ENCODE peak calls at places on chromosome 5, in ten cellular contexts. One of them, this sample, is unnamed.

GRCh38 chr5:139138790-139139189 is 59.4 kb downstream of the SIL1 start:
- DNase-seq in EH: peak; percentile 55
- DNase-seq in activated B cell treated with CpG ODN at 0.5 μM for 24 hours: no peak
- DNase-seq in stimulated activated CD8-positive, alpha-beta memory T cell treated with anti-CD3 and anti-CD28 coated beads, Interleukin-7, amount 100 ng/mL, for 1 hour: no peak
- DNase-seq in NCI-H1092: peak; percentile 58
- DNase-seq in stimulated activated CD4-positive, alpha-beta T cell treated with anti-CD3 and anti-CD28 coated beads, Interleukin-2, amount 100 ng/mL, for 48 hours: no peak
- DNase-seq in effector CD4-positive, alpha-beta T cell: no peak
- DNase-seq in MV-4-11: no peak
- DNase-seq in stimulated activated naive CD8-positive, alpha-beta T cell treated with anti-CD3 and anti-CD28 coated beads, Interleukin-15, amount 100 ng/mL, for 72 hours: no peak
- DNase-seq in GM12865: peak; percentile 12
- DNase-seq in this sample: no peak

GRCh38 chr5:143164557-143164956 is 238.9 kb downstream of the NR3C1 start:
- DNase-seq in EH: no peak
- DNase-seq in activated B cell treated with CpG ODN at 0.5 μM for 24 hours: no peak
- DNase-seq in stimulated activated CD8-positive, alpha-beta memory T cell treated with anti-CD3 and anti-CD28 coated beads, Interleukin-7, amount 100 ng/mL, for 1 hour: no peak
- DNase-seq in NCI-H1092: no peak
- DNase-seq in stimulated activated CD4-positive, alpha-beta T cell treated with anti-CD3 and anti-CD28 coated beads, Interleukin-2, amount 100 ng/mL, for 48 hours: no peak
- DNase-seq in effector CD4-positive, alpha-beta T cell: no peak
- DNase-seq in MV-4-11: no peak
- DNase-seq in stimulated activated naive CD8-positive, alpha-beta T cell treated with anti-CD3 and anti-CD28 coated beads, Interleukin-15, amount 100 ng/mL, for 72 hours: no peak
- DNase-seq in GM12865: peak; percentile 40
- DNase-seq in this sample: no peak

GRCh38 chr5:40364441-40364840 is 315.3 kb upstream of the PTGER4 start:
- DNase-seq in EH: no peak
- DNase-seq in activated B cell treated with CpG ODN at 0.5 μM for 24 hours: no peak
- DNase-seq in stimulated activated CD8-positive, alpha-beta memory T cell treated with anti-CD3 and anti-CD28 coated beads, Interleukin-7, amount 100 ng/mL, for 1 hour: no peak
- DNase-seq in NCI-H1092: no peak
- DNase-seq in stimulated activated CD4-positive, alpha-beta T cell treated with anti-CD3 and anti-CD28 coated beads, Interleukin-2, amount 100 ng/mL, for 48 hours: no peak
- DNase-seq in effector CD4-positive, alpha-beta T cell: no peak
- DNase-seq in MV-4-11: peak; percentile 90
- DNase-seq in stimulated activated naive CD8-positive, alpha-beta T cell treated with anti-CD3 and anti-CD28 coated beads, Interleukin-15, amount 100 ng/mL, for 72 hours: no peak
- DNase-seq in GM12865: no peak
- DNase-seq in this sample: no peak

GRCh38 chr5:20524956-20525529 is 537.0 kb upstream of the CDH18 start:
- DNase-seq in EH: no peak
- DNase-seq in activated B cell treated with CpG ODN at 0.5 μM for 24 hours: no peak
- DNase-seq in stimulated activated CD8-positive, alpha-beta memory T cell treated with anti-CD3 and anti-CD28 coated beads, Interleukin-7, amount 100 ng/mL, for 1 hour: no peak
- DNase-seq in NCI-H1092: no peak
- DNase-seq in stimulated activated CD4-positive, alpha-beta T cell treated with anti-CD3 and anti-CD28 coated beads, Interleukin-2, amount 100 ng/mL, for 48 hours: no peak
- DNase-seq in effector CD4-positive, alpha-beta T cell: no peak
- DNase-seq in MV-4-11: no peak
- DNase-seq in stimulated activated naive CD8-positive, alpha-beta T cell treated with anti-CD3 and anti-CD28 coated beads, Interleukin-15, amount 100 ng/mL, for 72 hours: no peak
- DNase-seq in GM12865: no peak
- DNase-seq in this sample: no peak

GRCh38 chr5:98773464-98774191 is at the start of gene RGMB:
- DNase-seq in EH: peak; percentile 100
- DNase-seq in activated B cell treated with CpG ODN at 0.5 μM for 24 hours: peak; percentile 83
- DNase-seq in stimulated activated CD8-positive, alpha-beta memory T cell treated with anti-CD3 and anti-CD28 coated beads, Interleukin-7, amount 100 ng/mL, for 1 hour: peak; percentile 64
- DNase-seq in NCI-H1092: peak; percentile 93
- DNase-seq in stimulated activated CD4-positive, alpha-beta T cell treated with anti-CD3 and anti-CD28 coated beads, Interleukin-2, amount 100 ng/mL, for 48 hours: peak; percentile 83
- DNase-seq in effector CD4-positive, alpha-beta T cell: peak; percentile 87
- DNase-seq in MV-4-11: peak; percentile 71
- DNase-seq in stimulated activated naive CD8-positive, alpha-beta T cell treated with anti-CD3 and anti-CD28 coated beads, Interleukin-15, amount 100 ng/mL, for 72 hours: peak; percentile 90
- DNase-seq in GM12865: peak; percentile 98
- DNase-seq in this sample: peak; percentile 96

GRCh38 chr5:125100342-125100741 is 353.9 kb upstream of the ZNF608 start:
- DNase-seq in EH: no peak
- DNase-seq in activated B cell treated with CpG ODN at 0.5 μM for 24 hours: no peak
- DNase-seq in stimulated activated CD8-positive, alpha-beta memory T cell treated with anti-CD3 and anti-CD28 coated beads, Interleukin-7, amount 100 ng/mL, for 1 hour: no peak
- DNase-seq in NCI-H1092: no peak
- DNase-seq in stimulated activated CD4-positive, alpha-beta T cell treated with anti-CD3 and anti-CD28 coated beads, Interleukin-2, amount 100 ng/mL, for 48 hours: no peak
- DNase-seq in effector CD4-positive, alpha-beta T cell: no peak
- DNase-seq in MV-4-11: no peak
- DNase-seq in stimulated activated naive CD8-positive, alpha-beta T cell treated with anti-CD3 and anti-CD28 coated beads, Interleukin-15, amount 100 ng/mL, for 72 hours: no peak
- DNase-seq in GM12865: no peak
- DNase-seq in this sample: no peak

GRCh38 chr5:57413145-57413544 is 69.5 kb downstream of the ACTBL2 start:
- DNase-seq in EH: no peak
- DNase-seq in activated B cell treated with CpG ODN at 0.5 μM for 24 hours: no peak
- DNase-seq in stimulated activated CD8-positive, alpha-beta memory T cell treated with anti-CD3 and anti-CD28 coated beads, Interleukin-7, amount 100 ng/mL, for 1 hour: no peak
- DNase-seq in NCI-H1092: no peak
- DNase-seq in stimulated activated CD4-positive, alpha-beta T cell treated with anti-CD3 and anti-CD28 coated beads, Interleukin-2, amount 100 ng/mL, for 48 hours: no peak
- DNase-seq in effector CD4-positive, alpha-beta T cell: no peak
- DNase-seq in MV-4-11: no peak
- DNase-seq in stimulated activated naive CD8-positive, alpha-beta T cell treated with anti-CD3 and anti-CD28 coated beads, Interleukin-15, amount 100 ng/mL, for 72 hours: no peak
- DNase-seq in GM12865: no peak
- DNase-seq in this sample: no peak

GRCh38 chr5:150358261-150359095 is 981 bp downstream of the TCOF1 start:
- DNase-seq in EH: peak; percentile 40
- DNase-seq in activated B cell treated with CpG ODN at 0.5 μM for 24 hours: no peak
- DNase-seq in stimulated activated CD8-positive, alpha-beta memory T cell treated with anti-CD3 and anti-CD28 coated beads, Interleukin-7, amount 100 ng/mL, for 1 hour: no peak
- DNase-seq in NCI-H1092: no peak
- DNase-seq in stimulated activated CD4-positive, alpha-beta T cell treated with anti-CD3 and anti-CD28 coated beads, Interleukin-2, amount 100 ng/mL, for 48 hours: no peak
- DNase-seq in effector CD4-positive, alpha-beta T cell: no peak
- DNase-seq in MV-4-11: peak; percentile 37
- DNase-seq in stimulated activated naive CD8-positive, alpha-beta T cell treated with anti-CD3 and anti-CD28 coated beads, Interleukin-15, amount 100 ng/mL, for 72 hours: no peak
- DNase-seq in GM12865: peak; percentile 44
- DNase-seq in this sample: no peak

GRCh38 chr5:141940695-141941271 is 17.1 kb downstream of the DELE1 start:
- DNase-seq in EH: peak; percentile 69
- DNase-seq in activated B cell treated with CpG ODN at 0.5 μM for 24 hours: no peak
- DNase-seq in stimulated activated CD8-positive, alpha-beta memory T cell treated with anti-CD3 and anti-CD28 coated beads, Interleukin-7, amount 100 ng/mL, for 1 hour: no peak
- DNase-seq in NCI-H1092: no peak
- DNase-seq in stimulated activated CD4-positive, alpha-beta T cell treated with anti-CD3 and anti-CD28 coated beads, Interleukin-2, amount 100 ng/mL, for 48 hours: no peak
- DNase-seq in effector CD4-positive, alpha-beta T cell: no peak
- DNase-seq in MV-4-11: peak; percentile 78
- DNase-seq in stimulated activated naive CD8-positive, alpha-beta T cell treated with anti-CD3 and anti-CD28 coated beads, Interleukin-15, amount 100 ng/mL, for 72 hours: no peak
- DNase-seq in GM12865: no peak
- DNase-seq in this sample: no peak

GRCh38 chr5:1052641-1053390 is 44.2 kb downstream of the NKD2 start:
- DNase-seq in EH: peak; percentile 7
- DNase-seq in activated B cell treated with CpG ODN at 0.5 μM for 24 hours: no peak
- DNase-seq in stimulated activated CD8-positive, alpha-beta memory T cell treated with anti-CD3 and anti-CD28 coated beads, Interleukin-7, amount 100 ng/mL, for 1 hour: no peak
- DNase-seq in NCI-H1092: no peak
- DNase-seq in stimulated activated CD4-positive, alpha-beta T cell treated with anti-CD3 and anti-CD28 coated beads, Interleukin-2, amount 100 ng/mL, for 48 hours: no peak
- DNase-seq in effector CD4-positive, alpha-beta T cell: no peak
- DNase-seq in MV-4-11: no peak
- DNase-seq in stimulated activated naive CD8-positive, alpha-beta T cell treated with anti-CD3 and anti-CD28 coated beads, Interleukin-15, amount 100 ng/mL, for 72 hours: no peak
- DNase-seq in GM12865: no peak
- DNase-seq in this sample: no peak

GRCh38 chr5:123549256-123549904 is 37.4 kb downstream of the CSNK1G3 start:
- DNase-seq in EH: no peak
- DNase-seq in activated B cell treated with CpG ODN at 0.5 μM for 24 hours: peak; percentile 42
- DNase-seq in stimulated activated CD8-positive, alpha-beta memory T cell treated with anti-CD3 and anti-CD28 coated beads, Interleukin-7, amount 100 ng/mL, for 1 hour: peak; percentile 20
- DNase-seq in NCI-H1092: no peak
- DNase-seq in stimulated activated CD4-positive, alpha-beta T cell treated with anti-CD3 and anti-CD28 coated beads, Interleukin-2, amount 100 ng/mL, for 48 hours: no peak
- DNase-seq in effector CD4-positive, alpha-beta T cell: peak; percentile 48
- DNase-seq in MV-4-11: no peak
- DNase-seq in stimulated activated naive CD8-positive, alpha-beta T cell treated with anti-CD3 and anti-CD28 coated beads, Interleukin-15, amount 100 ng/mL, for 72 hours: peak; percentile 77
- DNase-seq in GM12865: peak; percentile 91
- DNase-seq in this sample: no peak

GRCh38 chr5:176676361-176676824 is 29.1 kb downstream of the TSPAN17 start:
- DNase-seq in EH: peak; percentile 74
- DNase-seq in activated B cell treated with CpG ODN at 0.5 μM for 24 hours: no peak
- DNase-seq in stimulated activated CD8-positive, alpha-beta memory T cell treated with anti-CD3 and anti-CD28 coated beads, Interleukin-7, amount 100 ng/mL, for 1 hour: no peak
- DNase-seq in NCI-H1092: no peak
- DNase-seq in stimulated activated CD4-positive, alpha-beta T cell treated with anti-CD3 and anti-CD28 coated beads, Interleukin-2, amount 100 ng/mL, for 48 hours: no peak
- DNase-seq in effector CD4-positive, alpha-beta T cell: no peak
- DNase-seq in MV-4-11: peak; percentile 82
- DNase-seq in stimulated activated naive CD8-positive, alpha-beta T cell treated with anti-CD3 and anti-CD28 coated beads, Interleukin-15, amount 100 ng/mL, for 72 hours: no peak
- DNase-seq in GM12865: peak; percentile 84
- DNase-seq in this sample: no peak

GRCh38 chr5:88688981-88689661 is 193.9 kb downstream of the MEF2C start:
- DNase-seq in EH: no peak
- DNase-seq in activated B cell treated with CpG ODN at 0.5 μM for 24 hours: no peak
- DNase-seq in stimulated activated CD8-positive, alpha-beta memory T cell treated with anti-CD3 and anti-CD28 coated beads, Interleukin-7, amount 100 ng/mL, for 1 hour: no peak
- DNase-seq in NCI-H1092: no peak
- DNase-seq in stimulated activated CD4-positive, alpha-beta T cell treated with anti-CD3 and anti-CD28 coated beads, Interleukin-2, amount 100 ng/mL, for 48 hours: no peak
- DNase-seq in effector CD4-positive, alpha-beta T cell: no peak
- DNase-seq in MV-4-11: no peak
- DNase-seq in stimulated activated naive CD8-positive, alpha-beta T cell treated with anti-CD3 and anti-CD28 coated beads, Interleukin-15, amount 100 ng/mL, for 72 hours: no peak
- DNase-seq in GM12865: no peak
- DNase-seq in this sample: peak; percentile 72

This sample was measured in H1.